ENCODE peak calls at places on chromosomes 12 and 14, in six cellular contexts. C, F, R, Q, Z and S are unnamed samples.
A peak's percentile ranks its signal among the peaks of the same experiment; 100 is the strongest.

GRCh38 chr14:76937181-76938091 is 91.1 kb downstream of the IRF2BPL start:
- DNase-seq in C (no peak), Q (peak; percentile 90), Z (peak; percentile 91), F (no peak), R (no peak), S (peak; percentile 56)

GRCh38 chr12:44875954-44876553 is at the start of gene NELL2:
- DNase-seq in R (peak; percentile 24), C (peak; percentile 36), F (peak; percentile 14), Q (peak; percentile 14), Z (peak; percentile 7), S (no peak)

GRCh38 chr14:64728856-64729255 is 24.6 kb downstream of the PLEKHG3 start:
- DNase-seq in Z (no peak), Q (no peak), R (no peak), C (no peak), F (no peak), S (no peak)

GRCh38 chr14:52455291-52456088 is 96.8 kb downstream of the TXNDC16 start:
- DNase-seq in Z (peak; percentile 82), Q (peak; percentile 71), F (no peak), C (no peak), R (no peak), S (no peak)

GRCh38 chr12:119713551-119714031 is 45.7 kb downstream of the PRKAB1 start:
- DNase-seq in Q (no peak), C (peak; percentile 79), F (no peak), Z (no peak), R (no peak), S (no peak)

GRCh38 chr12:20214286-20214685 is 154.1 kb upstream of the PDE3A start:
- DNase-seq in Q (no peak), C (no peak), Z (peak; percentile 25), R (no peak), F (no peak), S (no peak)

GRCh38 chr12:89067436-89067835 is 284.9 kb downstream of the DUSP6 start:
- DNase-seq in F (no peak), R (no peak), C (no peak), Z (peak; percentile 79), Q (peak; percentile 88), S (no peak)

GRCh38 chr12:15982471-15982870 is 71.3 kb downstream of the DERA start:
- DNase-seq in Z (peak; percentile 62), Q (peak; percentile 71), F (no peak), R (peak; percentile 54), C (no peak), S (no peak)

GRCh38 chr14:90483551-90483950 is 86.7 kb downstream of the CALM1 start:
- DNase-seq in C (no peak), Z (no peak), F (no peak), R (no peak), Q (no peak), S (peak; percentile 31)

GRCh38 chr12:129331356-129332085 is 478.2 kb downstream of the GLT1D1 start:
- DNase-seq in Q (no peak), R (no peak), Z (no peak), F (no peak), C (no peak), S (no peak)

GRCh38 chr12:34405286-34406227 is 383.3 kb downstream of the ALG10 start:
- DNase-seq in C (peak; percentile 24), Q (no peak), Z (no peak), R (no peak), F (peak; percentile 6), S (peak; percentile 3)

GRCh38 chr14:41606249-41607118 is at the start of gene LRFN5:
- DNase-seq in C (peak; percentile 29), R (no peak), Z (peak; percentile 54), F (peak; percentile 19), Q (peak; percentile 31), S (peak; percentile 45)

GRCh38 chr14:37903561-37904191 is 304.0 kb upstream of the SSTR1 start:
- DNase-seq in Q (peak; percentile 63), Z (peak; percentile 60), C (no peak), F (no peak), R (peak; percentile 74), S (no peak)

GRCh38 chr14:100783630-100784321 is 42.1 kb upstream of the MEG3 start:
- DNase-seq in Q (no peak), C (no peak), R (no peak), Z (no peak), F (no peak), S (no peak)

GRCh38 chr12:32533971-32534590 is 134.7 kb downstream of the FGD4 start:
- DNase-seq in C (peak; percentile 53), Z (peak; percentile 95), R (peak; percentile 85), F (peak; percentile 75), Q (peak; percentile 97), S (peak; percentile 53)

GRCh38 chr12:113043240-113043639 is 13.3 kb upstream of the DTX1 start:
- DNase-seq in F (no peak), R (no peak), Z (no peak), Q (no peak), C (no peak), S (no peak)
- H3K4me3 ChIP-seq in F (no peak overlapping the region), R (no peak overlapping the region), Z (no peak overlapping the region), Q (no peak overlapping the region), C (no peak overlapping the region), S (no peak overlapping the region)

DNA sequence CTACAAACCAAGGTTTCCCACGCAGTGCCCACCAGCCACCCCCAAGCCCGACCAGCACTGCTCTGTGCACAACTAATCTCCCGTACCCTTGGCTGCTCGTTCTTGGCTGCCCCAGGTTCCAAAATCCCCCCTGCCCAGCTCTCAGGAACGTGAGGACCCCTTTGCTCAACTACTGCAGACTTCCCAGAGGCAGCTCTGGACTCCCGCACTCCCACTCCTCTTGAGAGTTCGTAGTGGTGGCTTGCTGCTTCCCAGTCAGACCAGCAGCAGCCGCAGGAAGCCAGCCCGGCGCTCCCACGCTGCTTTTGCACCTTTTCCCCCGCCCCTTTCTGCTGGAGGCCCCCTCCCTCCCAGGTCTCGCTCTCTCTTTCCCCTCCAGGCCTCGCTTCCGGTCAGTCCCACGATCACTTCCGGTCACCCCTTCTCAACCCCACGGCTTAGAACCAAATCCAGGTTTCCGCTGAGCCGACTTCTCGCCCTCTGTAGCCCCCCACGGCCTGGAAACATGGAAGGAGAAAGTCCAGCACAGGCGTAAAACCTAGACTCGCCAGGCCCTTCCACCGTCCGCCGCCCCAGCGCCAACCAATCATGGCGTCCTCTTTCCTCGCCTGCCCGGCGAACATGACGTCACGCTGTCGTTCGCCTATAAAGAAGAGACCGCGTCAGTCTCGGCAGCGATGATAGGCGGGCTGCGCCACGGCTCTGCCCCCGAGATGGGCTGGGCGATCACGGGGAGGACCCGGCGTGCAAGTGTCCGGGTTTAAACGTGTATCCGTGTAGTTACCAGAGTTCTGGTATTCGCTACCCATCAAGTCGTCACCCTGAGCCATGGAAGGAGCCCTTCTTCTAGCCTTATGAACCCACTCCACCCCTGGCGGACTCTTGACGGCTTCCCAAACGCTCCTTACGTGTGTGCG is at the start of gene TFCP2:
- DNase-seq in C (peak; percentile 97), F (peak; percentile 95), Q (peak; percentile 94), R (peak; percentile 82), Z (peak; percentile 98), S (peak; percentile 97)
- H3K4me3 ChIP-seq in C (peak within 1 kb of the TSS; percentile 56), F (peak within 1 kb of the TSS; percentile 50), Q (peak within 1 kb of the TSS; percentile 91), R (peak within 1 kb of the TSS; percentile 80), Z (peak within 1 kb of the TSS; percentile 83), S (peak within 1 kb of the TSS; percentile 68)

DNA sequence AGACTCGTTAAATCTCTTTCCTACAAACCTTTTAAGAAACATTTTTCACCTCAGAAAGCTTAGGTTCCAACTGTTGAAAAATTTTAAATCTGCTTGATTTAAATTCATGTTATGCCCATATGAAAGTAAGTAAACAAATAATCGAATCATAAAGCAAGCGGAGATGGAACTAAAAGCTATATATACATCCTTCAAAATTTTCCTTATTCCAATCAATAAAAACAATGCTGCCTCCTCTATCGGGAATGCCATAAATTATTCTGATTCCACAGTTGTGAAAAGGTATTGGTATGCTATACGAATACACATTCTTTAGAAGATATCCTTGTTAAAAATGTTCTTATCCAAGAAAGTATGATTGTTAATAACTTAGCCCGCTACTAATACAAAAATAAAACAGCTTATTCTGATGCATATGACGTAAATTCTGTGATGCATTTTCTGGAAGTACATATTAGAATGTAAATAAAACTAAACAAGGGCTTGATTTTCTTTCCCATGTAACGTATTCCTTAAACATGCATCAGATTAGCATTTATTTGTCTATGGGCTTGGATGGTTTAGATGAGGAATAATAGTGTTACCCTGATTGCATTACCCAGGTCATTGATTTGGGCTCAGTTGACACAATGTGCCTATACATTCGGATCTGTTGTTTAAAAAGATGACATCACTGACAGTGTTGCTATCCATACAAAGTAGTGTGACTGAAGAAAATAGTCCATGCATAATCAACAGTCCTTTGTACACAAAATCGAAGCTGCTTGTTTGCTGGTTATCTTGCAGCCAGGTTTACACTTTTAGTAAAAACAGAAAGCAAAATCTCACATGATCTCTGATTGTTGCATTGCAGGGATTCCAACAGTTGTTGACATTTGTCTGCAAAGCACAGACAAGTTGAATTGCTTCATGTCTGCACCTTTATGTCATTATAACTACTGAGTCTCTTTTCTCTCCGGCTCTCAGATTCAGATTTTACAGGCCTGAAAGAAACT is 656 bp upstream of the DTD2 start:
- DNase-seq in Z (no peak), F (no peak), C (no peak), Q (no peak), R (no peak), S (no peak)
- H3K4me3 ChIP-seq in Z (peak overlapping the region; percentile 22), F (no peak overlapping the region), C (no peak overlapping the region), Q (peak overlapping the region; percentile 84), R (peak overlapping the region; percentile 81), S (peak overlapping the region; percentile 76)

GRCh38 chr12:21502872-21503271 is 1.3 kb downstream of the GOLT1B start:
- DNase-seq in Q (no peak), R (no peak), F (no peak), C (no peak), Z (no peak), S (no peak)

GRCh38 chr12:21500786-21501257 is 613 bp downstream of the RECQL start:
- DNase-seq in Z (no peak), R (peak; percentile 55), F (no peak), C (no peak), Q (no peak), S (no peak)

GRCh38 chr12:21502164-21502496 is 541 bp downstream of the GOLT1B start:
- DNase-seq in Q (peak; percentile 40), F (peak; percentile 21), C (no peak), R (peak; percentile 24), Z (peak; percentile 36), S (peak; percentile 23)

GRCh38 chr12:21501258-21502163 is at the start of the genes GOLT1B and RECQL:
- DNase-seq in R (peak; percentile 97), C (peak; percentile 93), F (peak; percentile 97), Z (peak; percentile 98), Q (peak; percentile 97), S (peak; percentile 78)

GRCh38 chr12:21499765-21500164 is 1.7 kb downstream of the RECQL start:
- DNase-seq in Q (no peak), R (no peak), F (no peak), Z (no peak), C (no peak), S (no peak)
- H3K4me3 ChIP-seq in Q (no peak overlapping the region), R (peak overlapping the region; percentile 99), F (no peak overlapping the region), Z (peak overlapping the region; percentile 80), C (no peak overlapping the region), S (peak overlapping the region; percentile 91)

GRCh38 chr12:52197371-52198231 is 5.8 kb upstream of the KRT80 start:
- DNase-seq in F (peak; percentile 67), Z (no peak), R (no peak), C (peak; percentile 63), Q (peak; percentile 46), S (no peak)
- H3K4me3 ChIP-seq in F (no peak overlapping the region), Z (no peak overlapping the region), R (no peak overlapping the region), C (no peak overlapping the region), Q (no peak overlapping the region), S (no peak overlapping the region)

DNA sequence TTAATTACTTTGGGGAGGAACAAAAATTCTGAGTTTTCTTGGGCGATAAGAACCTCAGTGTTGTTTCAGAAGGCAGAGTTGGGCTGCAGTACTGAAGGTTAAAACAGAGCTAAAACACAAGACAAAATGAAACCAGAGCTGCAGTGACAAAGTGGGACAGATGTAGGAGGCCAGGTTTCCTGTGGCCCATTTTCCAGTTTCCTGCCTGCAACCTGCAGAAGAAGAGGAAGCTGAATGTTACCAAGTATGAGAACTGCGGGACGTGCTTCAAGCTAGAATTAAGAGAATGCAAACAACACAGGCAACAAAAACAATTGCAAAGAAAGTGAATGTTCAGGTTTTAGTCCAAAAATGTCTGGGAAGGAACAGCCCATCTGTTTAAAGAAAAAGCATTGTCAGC is 17.8 kb downstream of the ELK3 start:
- DNase-seq in C (no peak), Q (no peak), Z (no peak), F (no peak), R (no peak), S (no peak)
- H3K4me3 ChIP-seq in C (no peak overlapping the region), Q (no peak overlapping the region), Z (no peak overlapping the region), F (no peak overlapping the region), R (no peak overlapping the region), S (no peak overlapping the region)